ENCODE peak calls at places on chromosomes 13 and 19, in seven cellular contexts. E, R, P, S, L, I and T are unnamed samples.

GRCh38 chr19:3683405-3683865 is 16.8 kb downstream of the PIP5K1C start:
- DNase-seq in I (peak; percentile 63), L (no peak), S (no peak), R (no peak), P (no peak), E (no peak), T (peak; percentile 84)

GRCh38 chr19:49271080-49271753 is 53.8 kb downstream of the SLC6A16 start:
- DNase-seq in I (no peak), R (no peak), P (no peak), E (no peak), S (no peak), L (no peak), T (no peak)

GRCh38 chr13:111313911-111314425 is 6.5 kb upstream of the TEX29 start:
- DNase-seq in L (no peak), P (no peak), R (no peak), I (no peak), S (no peak), E (no peak), T (no peak)

GRCh38 chr13:90232291-90232690 is 1115.2 kb upstream of the MIR17HG start:
- DNase-seq in P (no peak), L (no peak), R (no peak), I (no peak), E (no peak), S (no peak), T (no peak)

GRCh38 chr19:38944981-38945506 is 14.3 kb downstream of the MRPS12 start:
- DNase-seq in L (peak; percentile 26), E (no peak), R (no peak), P (no peak), I (no peak), S (peak; percentile 31), T (no peak)

GRCh38 chr13:72698164-72698563 is 29.3 kb downstream of the MZT1 start:
- DNase-seq in S (peak; percentile 7), P (no peak), R (no peak), E (no peak), I (no peak), L (no peak), T (no peak)

GRCh38 chr13:37011788-37012187 is 11.2 kb downstream of the EXOSC8 start:
- DNase-seq in E (no peak), S (no peak), P (no peak), I (no peak), L (no peak), R (no peak), T (no peak)

GRCh38 chr19:31338069-31338767 is 11.0 kb downstream of the TSHZ3 start:
- DNase-seq in I (no peak), E (no peak), S (peak; percentile 55), P (no peak), R (no peak), L (peak; percentile 84), T (no peak)

GRCh38 chr13:55534306-55534705 is 1606.4 kb upstream of the PRR20A start:
- DNase-seq in S (no peak), L (no peak), P (no peak), I (no peak), E (no peak), R (no peak), T (no peak)

GRCh38 chr13:76944457-76944856 is 3.9 kb upstream of the ACOD1 start:
- DNase-seq in I (no peak), L (no peak), P (no peak), R (peak; percentile 17), E (no peak), S (peak; percentile 88), T (no peak)